ENCODE peak calls at places on chromosomes 6 and 20, in ten cellular contexts. One of them, this sample, is unnamed.

GRCh38 chr6:38131527-38131965 is 312.0 kb downstream of the ZFAND3 start:
- DNase-seq in NT2/D1: no peak
- DNase-seq in PC-3: peak; percentile 26
- DNase-seq in cardiac fibroblast: peak; percentile 96
- DNase-seq in upper lobe of right lung: no peak
- DNase-seq in CD8-positive, alpha-beta T cell: no peak
- DNase-seq in Peyer's patch: no peak
- DNase-seq in adrenal gland: no peak
- DNase-seq in GM12865: peak; percentile 39
- DNase-seq in right cardiac atrium: no peak
- DNase-seq in this sample: peak; percentile 94

GRCh38 chr6:17045581-17046322 is 56.1 kb upstream of the STMND1 start:
- DNase-seq in GM12865: no peak
- DNase-seq in upper lobe of right lung: no peak
- DNase-seq in right cardiac atrium: no peak
- DNase-seq in Peyer's patch: no peak
- DNase-seq in adrenal gland: no peak
- DNase-seq in CD8-positive, alpha-beta T cell: no peak
- DNase-seq in PC-3: peak; percentile 9
- DNase-seq in NT2/D1: no peak
- DNase-seq in cardiac fibroblast: peak; percentile 44
- DNase-seq in this sample: peak; percentile 41

GRCh38 chr6:135323979-135324378 is 142.9 kb downstream of the MYB start:
- DNase-seq in cardiac fibroblast: no peak
- DNase-seq in NT2/D1: no peak
- DNase-seq in Peyer's patch: no peak
- DNase-seq in adrenal gland: no peak
- DNase-seq in upper lobe of right lung: no peak
- DNase-seq in CD8-positive, alpha-beta T cell: no peak
- DNase-seq in PC-3: no peak
- DNase-seq in GM12865: no peak
- DNase-seq in right cardiac atrium: no peak
- DNase-seq in this sample: no peak

GRCh38 chr6:21668794-21669193 is 75.2 kb downstream of the SOX4 start:
- DNase-seq in upper lobe of right lung: no peak
- DNase-seq in right cardiac atrium: no peak
- DNase-seq in cardiac fibroblast: no peak
- DNase-seq in adrenal gland: no peak
- DNase-seq in Peyer's patch: no peak
- DNase-seq in GM12865: no peak
- DNase-seq in CD8-positive, alpha-beta T cell: no peak
- DNase-seq in PC-3: no peak
- DNase-seq in NT2/D1: no peak
- DNase-seq in this sample: no peak

GRCh38 chr20:61297981-61298380 is 45.9 kb downstream of the CDH4 start:
- DNase-seq in GM12865: no peak
- DNase-seq in cardiac fibroblast: peak; percentile 51
- DNase-seq in Peyer's patch: no peak
- DNase-seq in adrenal gland: no peak
- DNase-seq in right cardiac atrium: no peak
- DNase-seq in CD8-positive, alpha-beta T cell: no peak
- DNase-seq in upper lobe of right lung: no peak
- DNase-seq in PC-3: peak; percentile 25
- DNase-seq in NT2/D1: no peak
- DNase-seq in this sample: peak; percentile 3

GRCh38 chr6:13411484-13411883 is 75.9 kb downstream of the GFOD1 start:
- DNase-seq in adrenal gland: no peak
- DNase-seq in PC-3: no peak
- DNase-seq in upper lobe of right lung: no peak
- DNase-seq in Peyer's patch: no peak
- DNase-seq in CD8-positive, alpha-beta T cell: no peak
- DNase-seq in right cardiac atrium: no peak
- DNase-seq in cardiac fibroblast: no peak
- DNase-seq in NT2/D1: no peak
- DNase-seq in GM12865: no peak
- DNase-seq in this sample: no peak

GRCh38 chr6:15498640-15499039 is 164.2 kb downstream of the DTNBP1 start:
- DNase-seq in right cardiac atrium: no peak
- DNase-seq in NT2/D1: no peak
- DNase-seq in cardiac fibroblast: peak; percentile 58
- DNase-seq in CD8-positive, alpha-beta T cell: no peak
- DNase-seq in Peyer's patch: no peak
- DNase-seq in upper lobe of right lung: peak; percentile 67
- DNase-seq in PC-3: peak; percentile 91
- DNase-seq in adrenal gland: peak; percentile 13
- DNase-seq in GM12865: no peak
- DNase-seq in this sample: no peak

GRCh38 chr6:107534762-107535161 is 44.8 kb downstream of the SOBP start:
- DNase-seq in CD8-positive, alpha-beta T cell: no peak
- DNase-seq in upper lobe of right lung: no peak
- DNase-seq in Peyer's patch: no peak
- DNase-seq in cardiac fibroblast: no peak
- DNase-seq in right cardiac atrium: no peak
- DNase-seq in NT2/D1: peak; percentile 1
- DNase-seq in adrenal gland: no peak
- DNase-seq in PC-3: no peak
- DNase-seq in GM12865: no peak
- DNase-seq in this sample: no peak

GRCh38 chr6:44176935-44177509 is 18.4 kb downstream of the CAPN11 start:
- DNase-seq in GM12865: peak; percentile 80
- DNase-seq in adrenal gland: no peak
- DNase-seq in right cardiac atrium: no peak
- DNase-seq in NT2/D1: no peak
- DNase-seq in CD8-positive, alpha-beta T cell: peak; percentile 17
- DNase-seq in Peyer's patch: peak; percentile 24
- DNase-seq in PC-3: no peak
- DNase-seq in cardiac fibroblast: no peak
- DNase-seq in upper lobe of right lung: no peak
- DNase-seq in this sample: no peak

GRCh38 chr6:79469381-79470246 is 67.6 kb downstream of the LCA5 start:
- DNase-seq in right cardiac atrium: no peak
- DNase-seq in adrenal gland: no peak
- DNase-seq in cardiac fibroblast: peak; percentile 13
- DNase-seq in PC-3: peak; percentile 19
- DNase-seq in GM12865: no peak
- DNase-seq in Peyer's patch: no peak
- DNase-seq in upper lobe of right lung: no peak
- DNase-seq in NT2/D1: no peak
- DNase-seq in CD8-positive, alpha-beta T cell: no peak
- DNase-seq in this sample: no peak

DNA sequence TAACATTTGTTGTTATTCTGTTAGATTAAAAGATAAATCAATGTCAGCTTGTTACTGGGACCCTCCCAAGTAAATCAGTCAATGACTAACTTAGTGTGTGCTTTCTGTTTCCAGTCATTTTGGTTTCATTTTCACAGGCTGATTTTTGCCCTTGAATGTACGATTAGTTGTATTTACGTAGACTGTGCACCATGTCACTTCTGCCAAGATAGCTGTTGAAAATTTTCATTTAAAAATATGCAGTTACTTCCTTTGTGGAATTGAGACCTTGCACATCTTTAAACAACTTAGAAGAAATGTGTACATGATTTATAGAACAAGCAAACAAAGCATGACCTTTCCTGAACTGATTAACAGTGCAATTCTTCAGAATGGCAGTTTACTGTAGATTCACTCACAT is 944.8 kb upstream of the CITED2 start:
- DNase-seq in adrenal gland: no peak
- DNase-seq in NT2/D1: no peak
- DNase-seq in upper lobe of right lung: no peak
- DNase-seq in CD8-positive, alpha-beta T cell: no peak
- DNase-seq in PC-3: peak; percentile 4
- DNase-seq in Peyer's patch: no peak
- DNase-seq in right cardiac atrium: no peak
- DNase-seq in cardiac fibroblast: peak; percentile 64
- DNase-seq in GM12865: peak; percentile 45
- DNase-seq in this sample: peak; percentile 6
- H3K4me3 ChIP-seq in adrenal gland: no peak overlapping the region
- H3K4me3 ChIP-seq in NT2/D1: no peak overlapping the region
- H3K4me3 ChIP-seq in upper lobe of right lung: peak overlapping the region; percentile 10
- H3K4me3 ChIP-seq in CD8-positive, alpha-beta T cell: no peak overlapping the region
- H3K4me3 ChIP-seq in PC-3: peak overlapping the region; percentile 52
- H3K4me3 ChIP-seq in Peyer's patch: no peak overlapping the region
- H3K4me3 ChIP-seq in right cardiac atrium: peak overlapping the region; percentile 36
- H3K4me3 ChIP-seq in cardiac fibroblast: peak overlapping the region; percentile 2
- H3K4me3 ChIP-seq in GM12865: peak overlapping the region; percentile 23
- H3K4me3 ChIP-seq in this sample: no peak overlapping the region

GRCh38 chr6:159042824-159043181 is 2.0 kb downstream of the TAGAP start:
- DNase-seq in PC-3: no peak
- DNase-seq in cardiac fibroblast: no peak
- DNase-seq in CD8-positive, alpha-beta T cell: no peak
- DNase-seq in NT2/D1: no peak
- DNase-seq in Peyer's patch: no peak
- DNase-seq in upper lobe of right lung: no peak
- DNase-seq in GM12865: no peak
- DNase-seq in right cardiac atrium: no peak
- DNase-seq in adrenal gland: no peak
- DNase-seq in this sample: no peak

GRCh38 chr6:159044899-159045727 is at the start of gene TAGAP:
- DNase-seq in adrenal gland: peak; percentile 38
- DNase-seq in NT2/D1: no peak
- DNase-seq in upper lobe of right lung: peak; percentile 81
- DNase-seq in Peyer's patch: peak; percentile 96
- DNase-seq in PC-3: no peak
- DNase-seq in right cardiac atrium: peak; percentile 87
- DNase-seq in CD8-positive, alpha-beta T cell: peak; percentile 73
- DNase-seq in GM12865: peak; percentile 90
- DNase-seq in cardiac fibroblast: peak; percentile 14
- DNase-seq in this sample: no peak

GRCh38 chr6:159043986-159044385 is 805 bp downstream of the TAGAP start:
- DNase-seq in cardiac fibroblast: no peak
- DNase-seq in adrenal gland: no peak
- DNase-seq in upper lobe of right lung: no peak
- DNase-seq in Peyer's patch: no peak
- DNase-seq in PC-3: no peak
- DNase-seq in NT2/D1: no peak
- DNase-seq in right cardiac atrium: no peak
- DNase-seq in GM12865: no peak
- DNase-seq in CD8-positive, alpha-beta T cell: no peak
- DNase-seq in this sample: no peak

GRCh38 chr6:159042003-159042823 is 2.6 kb downstream of the TAGAP start:
- DNase-seq in upper lobe of right lung: peak; percentile 71
- DNase-seq in CD8-positive, alpha-beta T cell: peak; percentile 65
- DNase-seq in adrenal gland: peak; percentile 73
- DNase-seq in NT2/D1: peak; percentile 54
- DNase-seq in Peyer's patch: peak; percentile 63
- DNase-seq in GM12865: peak; percentile 90
- DNase-seq in cardiac fibroblast: peak; percentile 71
- DNase-seq in right cardiac atrium: peak; percentile 59
- DNase-seq in PC-3: peak; percentile 84
- DNase-seq in this sample: peak; percentile 14

DNA sequence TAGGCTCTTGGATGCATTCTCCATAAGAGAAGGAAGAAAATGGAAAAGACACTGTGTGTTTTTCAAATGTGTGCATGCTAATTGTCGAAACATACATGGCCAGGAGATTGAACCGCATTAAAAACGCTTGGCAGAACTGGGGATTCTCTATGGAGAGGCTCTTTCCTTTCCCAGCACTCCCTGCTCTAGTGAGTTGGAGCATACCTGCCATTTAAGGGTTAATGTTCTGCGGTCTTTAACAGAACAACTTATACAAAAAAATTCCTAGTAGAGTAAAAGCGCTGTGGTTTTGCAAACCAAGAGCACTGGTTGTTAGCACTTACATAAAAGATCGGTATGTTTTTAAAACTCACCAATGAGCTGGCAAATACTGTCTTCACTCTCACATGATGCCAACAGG is 1.6 kb downstream of the TAGAP start:
- DNase-seq in CD8-positive, alpha-beta T cell: no peak
- DNase-seq in upper lobe of right lung: no peak
- DNase-seq in adrenal gland: no peak
- DNase-seq in right cardiac atrium: no peak
- DNase-seq in GM12865: no peak
- DNase-seq in PC-3: no peak
- DNase-seq in cardiac fibroblast: no peak
- DNase-seq in NT2/D1: no peak
- DNase-seq in Peyer's patch: no peak
- DNase-seq in this sample: no peak
- H3K4me3 ChIP-seq in CD8-positive, alpha-beta T cell: peak overlapping the region; percentile 63
- H3K4me3 ChIP-seq in upper lobe of right lung: peak overlapping the region; percentile 49
- H3K4me3 ChIP-seq in adrenal gland: no peak overlapping the region
- H3K4me3 ChIP-seq in right cardiac atrium: peak overlapping the region; percentile 35
- H3K4me3 ChIP-seq in GM12865: peak overlapping the region; percentile 62
- H3K4me3 ChIP-seq in PC-3: no peak overlapping the region
- H3K4me3 ChIP-seq in cardiac fibroblast: no peak overlapping the region
- H3K4me3 ChIP-seq in NT2/D1: no peak overlapping the region
- H3K4me3 ChIP-seq in Peyer's patch: peak overlapping the region; percentile 45
- H3K4me3 ChIP-seq in this sample: no peak overlapping the region

GRCh38 chr20:46650575-46651090 is 626 bp downstream of the SLC13A3 start:
- DNase-seq in PC-3: no peak
- DNase-seq in NT2/D1: no peak
- DNase-seq in Peyer's patch: no peak
- DNase-seq in CD8-positive, alpha-beta T cell: no peak
- DNase-seq in upper lobe of right lung: no peak
- DNase-seq in adrenal gland: no peak
- DNase-seq in right cardiac atrium: no peak
- DNase-seq in cardiac fibroblast: no peak
- DNase-seq in GM12865: no peak
- DNase-seq in this sample: no peak
- H3K4me3 ChIP-seq in PC-3: no peak overlapping the region
- H3K4me3 ChIP-seq in NT2/D1: peak overlapping the region; percentile 47
- H3K4me3 ChIP-seq in Peyer's patch: no peak overlapping the region
- H3K4me3 ChIP-seq in CD8-positive, alpha-beta T cell: no peak overlapping the region
- H3K4me3 ChIP-seq in upper lobe of right lung: no peak overlapping the region
- H3K4me3 ChIP-seq in adrenal gland: no peak overlapping the region
- H3K4me3 ChIP-seq in right cardiac atrium: no peak overlapping the region
- H3K4me3 ChIP-seq in cardiac fibroblast: no peak overlapping the region
- H3K4me3 ChIP-seq in GM12865: no peak overlapping the region
- H3K4me3 ChIP-seq in this sample: no peak overlapping the region

GRCh38 chr20:57391439-57392129 is 388 bp downstream of the RBM38 start:
- DNase-seq in Peyer's patch: no peak
- DNase-seq in upper lobe of right lung: peak; percentile 71
- DNase-seq in GM12865: peak; percentile 48
- DNase-seq in adrenal gland: no peak
- DNase-seq in NT2/D1: no peak
- DNase-seq in CD8-positive, alpha-beta T cell: no peak
- DNase-seq in right cardiac atrium: peak; percentile 73
- DNase-seq in cardiac fibroblast: no peak
- DNase-seq in PC-3: peak; percentile 34
- DNase-seq in this sample: no peak

GRCh38 chr20:57390604-57391438 is at the start of gene RBM38:
- DNase-seq in CD8-positive, alpha-beta T cell: peak; percentile 74
- DNase-seq in NT2/D1: no peak
- DNase-seq in GM12865: peak; percentile 89
- DNase-seq in Peyer's patch: peak; percentile 77
- DNase-seq in adrenal gland: peak; percentile 78
- DNase-seq in right cardiac atrium: peak; percentile 88
- DNase-seq in PC-3: peak; percentile 90
- DNase-seq in cardiac fibroblast: peak; percentile 58
- DNase-seq in upper lobe of right lung: peak; percentile 83
- DNase-seq in this sample: no peak

GRCh38 chr20:57387945-57388351 is 3.2 kb upstream of the RBM38 start:
- DNase-seq in CD8-positive, alpha-beta T cell: no peak
- DNase-seq in right cardiac atrium: no peak
- DNase-seq in Peyer's patch: no peak
- DNase-seq in PC-3: no peak
- DNase-seq in GM12865: no peak
- DNase-seq in NT2/D1: no peak
- DNase-seq in cardiac fibroblast: no peak
- DNase-seq in upper lobe of right lung: no peak
- DNase-seq in adrenal gland: no peak
- DNase-seq in this sample: no peak

GRCh38 chr20:57388953-57389694 is 2.1 kb upstream of the RBM38 start:
- DNase-seq in NT2/D1: no peak
- DNase-seq in GM12865: peak; percentile 86
- DNase-seq in cardiac fibroblast: peak; percentile 56
- DNase-seq in Peyer's patch: peak; percentile 71
- DNase-seq in adrenal gland: peak; percentile 80
- DNase-seq in PC-3: peak; percentile 89
- DNase-seq in upper lobe of right lung: peak; percentile 93
- DNase-seq in CD8-positive, alpha-beta T cell: peak; percentile 50
- DNase-seq in right cardiac atrium: peak; percentile 95
- DNase-seq in this sample: no peak

GRCh38 chr20:57389695-57390603 is 1.2 kb upstream of the RBM38 start:
- DNase-seq in cardiac fibroblast: no peak
- DNase-seq in GM12865: peak; percentile 83
- DNase-seq in CD8-positive, alpha-beta T cell: no peak
- DNase-seq in adrenal gland: no peak
- DNase-seq in Peyer's patch: peak; percentile 61
- DNase-seq in NT2/D1: no peak
- DNase-seq in right cardiac atrium: peak; percentile 72
- DNase-seq in upper lobe of right lung: peak; percentile 68
- DNase-seq in PC-3: no peak
- DNase-seq in this sample: no peak
- H3K4me3 ChIP-seq in cardiac fibroblast: no peak overlapping the region
- H3K4me3 ChIP-seq in GM12865: peak overlapping the region; percentile 78
- H3K4me3 ChIP-seq in CD8-positive, alpha-beta T cell: peak overlapping the region; percentile 54
- H3K4me3 ChIP-seq in adrenal gland: no peak overlapping the region
- H3K4me3 ChIP-seq in Peyer's patch: peak overlapping the region; percentile 44
- H3K4me3 ChIP-seq in NT2/D1: peak overlapping the region; percentile 66
- H3K4me3 ChIP-seq in right cardiac atrium: peak overlapping the region; percentile 26
- H3K4me3 ChIP-seq in upper lobe of right lung: peak overlapping the region; percentile 45
- H3K4me3 ChIP-seq in PC-3: peak overlapping the region; percentile 58
- H3K4me3 ChIP-seq in this sample: no peak overlapping the region

This sample was measured in HFF-Myc.